ENCODE peak calls at places on chromosomes 1 and 21, in nine cellular contexts. G is pancreas, A is tibial nerve, T is Panc1, O is upper lobe of left lung, K is heart right ventricle, L is cardiac muscle cell, U is colonic mucosa, F is lower lobe of right lung. P is an unnamed sample.

GRCh38 chr21:42003051-42003461 is 7.1 kb downstream of the ZBTB21 start:
- DNase-seq in K (no peak), O (no peak), A (no peak), U (no peak), G (no peak), L (no peak), F (no peak), T (no peak), P (no peak)

GRCh38 chr1:231091853-231092301 is 51.8 kb upstream of the FAM89A start:
- DNase-seq in K (no peak), T (peak; percentile 30), U (peak; percentile 53), F (peak; percentile 57), O (no peak), L (no peak), A (no peak), G (peak; percentile 62), P (no peak)

GRCh38 chr21:37711294-37711844 is 204.9 kb downstream of the KCNJ6 start:
- DNase-seq in F (no peak), L (no peak), K (no peak), U (no peak), T (no peak), G (no peak), A (no peak), O (no peak), P (no peak)

GRCh38 chr1:107936498-107937481 is 28.2 kb downstream of the VAV3 start:
- DNase-seq in A (no peak), G (no peak), T (no peak), F (no peak), U (no peak), K (peak; percentile 51), L (no peak), O (no peak), P (peak; percentile 96)

GRCh38 chr21:25561668-25562641 is 45.3 kb downstream of the MRPL39 start:
- DNase-seq in O (peak; percentile 90), F (peak; percentile 81), T (no peak), A (no peak), K (peak; percentile 31), L (peak; percentile 45), U (peak; percentile 55), G (peak; percentile 47), P (no peak)

GRCh38 chr1:67347688-67348472 is 40.2 kb downstream of the IL12RB2 start:
- DNase-seq in G (no peak), L (peak; percentile 70), F (no peak), K (peak; percentile 46), A (peak; percentile 22), T (peak; percentile 33), U (peak; percentile 38), O (no peak), P (peak; percentile 81)

GRCh38 chr21:20311388-20311787 is 686.8 kb upstream of the NCAM2 start:
- DNase-seq in U (no peak), L (no peak), T (no peak), K (no peak), G (no peak), O (no peak), A (no peak), F (no peak), P (no peak)

GRCh38 chr1:92949937-92950817 is 11.1 kb downstream of the DIPK1A start:
- DNase-seq in K (no peak), U (no peak), L (no peak), T (no peak), O (no peak), G (no peak), A (no peak), F (no peak), P (no peak)

GRCh38 chr1:161013104-161013590 is 7.8 kb downstream of the F11R start:
- DNase-seq in L (no peak), O (no peak), G (no peak), A (no peak), U (no peak), K (no peak), F (no peak), T (no peak), P (no peak)

GRCh38 chr1:67942269-67942668 is 108.2 kb downstream of the DIRAS3 start:
- DNase-seq in U (no peak), K (no peak), G (no peak), A (no peak), L (no peak), T (no peak), O (no peak), F (no peak), P (no peak)

GRCh38 chr21:25735895-25736597 is 1.3 kb downstream of the GABPA start:
- DNase-seq in L (peak; percentile 63), T (peak; percentile 2), A (no peak), G (no peak), F (no peak), K (no peak), U (no peak), O (no peak), P (no peak)

DNA sequence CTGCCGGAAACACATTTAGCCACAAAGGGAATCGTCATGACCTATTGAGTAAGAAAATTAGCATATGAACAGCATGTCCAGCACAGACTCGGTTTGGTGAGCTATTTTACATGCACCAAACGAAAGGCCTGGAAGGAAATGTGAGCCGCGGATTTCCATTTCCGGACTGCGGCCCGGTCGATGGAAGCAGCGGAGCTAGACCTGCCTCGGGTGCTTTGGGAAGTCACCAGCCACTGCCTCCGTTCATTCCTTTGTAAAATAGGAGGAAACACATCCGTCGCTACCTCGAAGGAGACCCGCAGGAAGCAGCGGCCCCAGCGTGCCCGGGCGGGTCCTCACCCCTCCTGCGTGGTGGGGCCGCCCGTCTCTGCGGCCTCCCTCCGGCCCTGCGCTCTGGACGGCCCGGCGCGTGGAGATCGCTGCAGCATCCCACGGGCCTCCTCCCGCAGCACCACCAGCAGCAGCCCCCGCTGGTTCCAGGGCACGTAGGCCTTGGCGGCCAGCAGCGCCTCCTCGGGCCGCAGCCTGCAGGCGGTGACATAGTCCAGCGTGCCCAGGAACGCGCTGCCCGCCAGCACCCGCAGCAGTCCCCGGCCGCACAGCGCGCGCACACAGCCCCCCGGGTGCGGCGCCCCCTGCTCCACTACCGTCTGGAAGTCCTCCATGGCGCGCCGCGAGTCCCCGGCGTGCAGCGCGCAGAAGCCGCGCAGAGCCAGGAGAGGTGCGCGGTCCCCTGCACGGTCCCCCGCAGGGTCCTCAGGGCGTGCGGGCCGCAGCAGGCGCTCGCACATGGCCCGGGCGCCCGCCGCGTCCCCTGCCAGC is 12.1 kb downstream of the TTC34 start:
- DNase-seq in A (no peak), F (peak; percentile 28), T (no peak), U (no peak), G (no peak), L (no peak), O (peak; percentile 71), K (no peak), P (no peak)
- H3K9me3 ChIP-seq in A (peaks cover 32% of the 10 kb centered on the region), F (peaks cover 21% of the 10 kb centered on the region), T (peaks cover 12% of the 10 kb centered on the region), U (no peaks in the 10 kb centered on the region), G (no peaks in the 10 kb centered on the region), L (peaks cover 8% of the 10 kb centered on the region), O (peaks cover 14% of the 10 kb centered on the region), K (peaks cover 23% of the 10 kb centered on the region), P (peaks cover 11% of the 10 kb centered on the region)

GRCh38 chr1:156775799-156776198 is 8.5 kb downstream of the PRCC start:
- DNase-seq in L (no peak), T (no peak), U (no peak), G (no peak), F (no peak), K (no peak), O (no peak), A (no peak), P (no peak)

GRCh38 chr1:156772728-156773497 is 5.6 kb downstream of the PRCC start:
- DNase-seq in L (peak; percentile 65), F (no peak), K (peak; percentile 53), O (no peak), A (no peak), T (no peak), G (no peak), U (no peak), P (no peak)

GRCh38 chr1:156776942-156777341 is 9.6 kb downstream of the PRCC start:
- DNase-seq in T (no peak), F (no peak), U (no peak), K (no peak), A (no peak), G (no peak), L (peak; percentile 10), O (no peak), P (no peak)

GRCh38 chr1:156772222-156772621 is 4.9 kb downstream of the PRCC start:
- DNase-seq in O (no peak), U (no peak), A (no peak), L (no peak), T (no peak), K (no peak), G (no peak), F (no peak), P (no peak)

GRCh38 chr1:156773607-156774006 is 6.3 kb downstream of the PRCC start:
- DNase-seq in T (no peak), K (no peak), L (no peak), O (no peak), G (no peak), A (no peak), F (no peak), U (no peak), P (no peak)
- TF ChIP-seq CTCF in T (no peak), K (no peak), L (no peak), O (no peak), G (no peak), A (no peak), F (no peak), U (no peak), P (no peak)

DNA sequence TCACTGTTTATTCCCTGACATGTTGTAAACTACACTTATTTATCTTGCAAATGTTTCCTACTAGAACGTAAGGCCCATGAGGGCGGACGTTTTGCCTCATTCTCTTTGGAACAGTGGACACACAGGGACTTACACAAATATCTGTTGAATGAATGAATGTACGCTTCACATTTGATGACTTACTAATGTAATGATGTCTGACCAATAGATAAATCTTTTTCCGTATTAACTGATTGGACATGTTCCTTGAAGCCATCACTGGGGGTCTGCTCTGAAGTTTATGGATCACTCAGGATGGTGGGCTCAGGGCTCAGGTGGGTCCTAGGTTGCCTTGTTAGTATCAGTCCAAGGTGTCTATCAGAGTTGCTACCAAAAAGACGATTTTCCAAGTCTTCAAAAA is 763.2 kb upstream of the TPTE start:
- DNase-seq in A (no peak), F (no peak), O (no peak), U (no peak), T (no peak), G (no peak), K (no peak), L (no peak), P (no peak)
- H3K9me3 ChIP-seq in A (peaks cover 19% of the 10 kb centered on the region), F (peaks cover 4% of the 10 kb centered on the region), O (no peaks in the 10 kb centered on the region), U (peaks cover 13% of the 10 kb centered on the region), T (no peaks in the 10 kb centered on the region), G (no peaks in the 10 kb centered on the region), K (no peaks in the 10 kb centered on the region), L (peaks cover 39% of the 10 kb centered on the region), P (peaks cover 16% of the 10 kb centered on the region)

DNA sequence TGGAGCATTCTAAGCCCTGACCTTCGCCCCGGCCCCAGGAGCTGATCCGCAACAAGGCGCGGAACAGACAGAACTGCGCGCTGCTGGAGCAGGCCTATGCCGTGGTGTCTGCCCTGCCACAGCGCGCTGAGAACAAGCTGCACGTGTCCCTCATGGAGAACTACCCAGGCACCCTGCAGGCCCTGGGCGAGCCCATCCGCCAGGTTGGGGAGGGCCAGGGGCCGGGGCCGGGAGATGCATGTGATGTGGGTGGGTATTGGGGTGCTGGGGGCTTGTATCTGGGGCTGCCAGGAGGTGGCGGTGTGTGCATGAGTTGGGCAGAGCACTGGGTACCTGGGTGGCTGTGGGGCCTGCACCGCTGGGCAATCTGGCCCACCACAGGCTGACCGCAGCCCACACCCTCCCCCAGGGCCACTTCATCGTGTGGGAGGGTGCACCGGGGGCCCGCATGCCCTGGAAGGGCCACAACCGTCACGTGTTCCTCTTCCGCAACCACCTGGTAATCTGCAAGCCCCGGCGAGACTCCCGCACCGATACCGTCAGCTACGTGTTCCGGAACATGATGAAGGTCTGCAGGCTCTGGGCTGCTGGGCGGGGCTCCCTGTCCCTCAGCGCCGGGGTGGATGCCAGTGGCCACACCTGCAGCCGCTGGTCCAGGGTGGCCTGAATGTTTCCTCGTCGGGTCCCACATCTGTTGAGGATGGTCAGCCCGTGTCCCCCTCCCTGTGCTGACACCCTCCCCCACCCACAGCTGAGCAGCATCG is 65.8 kb downstream of the TRIM11 start:
- DNase-seq in G (peak; percentile 14), F (peak; percentile 41), O (peak; percentile 68), L (no peak), T (no peak), U (no peak), A (peak; percentile 8), K (no peak), P (no peak)
- TF ChIP-seq CTCF in G (no peak), F (peak; percentile 17), O (no peak), L (peak; percentile 46), T (peak; percentile 75), U (peak; percentile 26), A (peak; percentile 23), K (peak; percentile 26), P (peak; percentile 26)

P was measured in keratinocyte.